ENCODE peak calls at places on chromosomes 11 and 22, in four cellular contexts. X is neural progenitor cell, G is GM23338, P is HCT116. L is an unnamed sample.

GRCh38 chr22:22941831-22942510 is 54.4 kb downstream of the IGLL5 start:
- DNase-seq in X (no peak), G (no peak), P (no peak), L (no peak)

GRCh38 chr11:4924239-4924638 is at the start of gene OR51G1:
- DNase-seq in X (no peak), G (no peak), P (no peak), L (no peak)

GRCh38 chr11:32847511-32847910 is 17.8 kb downstream of the PRRG4 start:
- DNase-seq in X (no peak), G (no peak), P (no peak), L (no peak)

GRCh38 chr22:44819966-44820631 is 67.7 kb downstream of the ARHGAP8 start:
- DNase-seq in X (no peak), G (peak; percentile 38), P (no peak), L (no peak)

GRCh38 chr22:17761145-17761488 is 13.2 kb downstream of the BID start:
- DNase-seq in X (no peak), G (no peak), P (no peak), L (no peak)

GRCh38 chr11:78796956-78797355 is 222.3 kb upstream of the NARS2 start:
- DNase-seq in X (no peak), G (no peak), P (no peak), L (no peak)

GRCh38 chr11:47606731-47607130 is 12.5 kb upstream of the C1QTNF4 start:
- DNase-seq in X (no peak), G (no peak), P (no peak), L (no peak)

GRCh38 chr11:90512846-90513245 is 290.0 kb upstream of the CHORDC1 start:
- DNase-seq in X (no peak), G (no peak), P (no peak), L (peak; percentile 63)

GRCh38 chr22:27113211-27114030 is 456.0 kb downstream of the MIAT start:
- DNase-seq in X (no peak), G (no peak), P (peak; percentile 95), L (no peak)

GRCh38 chr22:43878079-43878795 is 13.6 kb downstream of the PNPLA5 start:
- DNase-seq in X (no peak), G (no peak), P (no peak), L (no peak)

GRCh38 chr22:44925465-44926123 is 84.2 kb downstream of the PHF21B start:
- DNase-seq in X (no peak), G (no peak), P (no peak), L (no peak)

GRCh38 chr11:35982061-35982460 is 38.2 kb downstream of the LDLRAD3 start:
- DNase-seq in X (no peak), G (no peak), P (no peak), L (no peak)

GRCh38 chr11:67416416-67417335 is 1.2 kb downstream of the CARNS1 start:
- DNase-seq in X (no peak), G (peak; percentile 36), P (no peak), L (no peak)

GRCh38 chr11:78800089-78800690 is 225.5 kb upstream of the NARS2 start:
- DNase-seq in X (peak; percentile 62), G (no peak), P (no peak), L (no peak)

GRCh38 chr11:35192347-35192746 is 53.4 kb downstream of the CD44 start:
- DNase-seq in X (no peak), G (no peak), P (no peak), L (no peak)

GRCh38 chr11:57641011-57641410 is 8.7 kb downstream of the YPEL4 start:
- DNase-seq in X (peak; percentile 70), G (peak; percentile 61), P (no peak), L (peak; percentile 30)

GRCh38 chr11:85806016-85806415 is 4.9 kb downstream of the SYTL2 start:
- DNase-seq in X (no peak), G (no peak), P (no peak), L (no peak)

GRCh38 chr22:23651676-23652075 is 19.6 kb upstream of the DRICH1 start:
- DNase-seq in X (no peak), G (no peak), P (no peak), L (no peak)

GRCh38 chr11:69655479-69656394 is 14.8 kb downstream of the CCND1 start:
- DNase-seq in X (no peak), G (no peak), P (no peak), L (no peak)

GRCh38 chr11:78725200-78725599 is 150.5 kb upstream of the NARS2 start:
- DNase-seq in X (no peak), G (no peak), P (no peak), L (no peak)

GRCh38 chr11:125481531-125481930 is 14.5 kb downstream of the FEZ1 start:
- DNase-seq in X (peak; percentile 63), G (peak; percentile 44), P (no peak), L (no peak)

GRCh38 chr22:49810363-49811013 is 17.2 kb downstream of the BRD1 start:
- DNase-seq in X (no peak), G (no peak), P (no peak), L (no peak)

GRCh38 chr11:117657801-117658200 is 139.2 kb downstream of the DSCAML1 start:
- DNase-seq in X (peak; percentile 56), G (no peak), P (no peak), L (no peak)

DNA sequence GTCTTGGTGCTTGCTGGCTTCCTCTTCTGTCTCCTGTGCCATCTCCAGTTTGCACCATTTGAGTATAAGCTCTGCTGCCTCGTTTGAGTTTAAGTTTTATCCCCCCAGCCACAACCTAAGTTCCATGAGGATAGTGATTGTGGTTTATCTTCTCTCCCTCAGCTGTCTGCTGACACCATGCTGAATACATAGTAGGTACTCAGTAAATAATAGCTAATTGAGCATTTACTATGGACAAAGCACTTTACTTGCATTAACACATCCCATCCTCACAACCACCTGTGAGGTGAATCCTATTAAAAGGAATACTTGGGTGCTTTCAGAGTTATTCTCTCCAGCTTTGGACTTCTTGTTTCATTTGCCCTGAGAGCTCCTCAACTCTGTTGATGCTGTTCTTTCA is 26.9 kb downstream of the ZBTB16 start:
- DNase-seq in X (no peak), G (no peak), P (no peak), L (no peak)
- H3K4me3 ChIP-seq in X (no peak overlapping the region), G (no peak overlapping the region), P (no peak overlapping the region), L (no peak overlapping the region)

DNA sequence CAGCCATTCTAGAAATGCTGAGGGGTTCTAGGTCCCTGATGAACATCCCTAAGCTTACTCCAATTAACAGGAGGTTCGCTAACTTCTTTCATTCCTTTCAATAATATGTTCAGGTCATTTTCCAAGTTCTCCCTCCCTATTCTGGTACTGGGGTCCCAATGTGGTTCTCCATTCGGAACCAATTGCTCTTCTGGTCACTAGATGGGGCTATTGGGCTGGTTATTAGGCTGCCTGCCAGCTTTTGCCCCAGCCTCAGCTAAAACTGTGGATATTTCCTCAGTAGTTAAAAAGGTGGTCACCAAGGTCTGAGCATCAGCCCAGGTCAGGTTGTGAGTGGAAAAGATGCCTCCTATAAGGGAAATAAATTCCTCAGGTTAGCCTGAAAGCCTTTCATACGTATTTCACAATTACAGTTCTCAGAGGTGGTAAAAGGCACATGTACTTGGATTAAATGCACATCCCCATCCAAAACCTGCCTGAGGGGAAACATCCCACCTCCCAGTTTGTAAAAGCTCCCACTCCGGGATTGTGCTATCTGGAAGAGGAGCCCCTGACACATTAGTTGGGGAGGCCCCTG is 161.1 kb upstream of the CCDC179 start:
- DNase-seq in X (peak; percentile 59), G (peak; percentile 68), P (no peak), L (peak; percentile 34)
- TF ChIP-seq EZH2phosphoT487 in X (no peak), G (no peak), P (no peak), L (no peak)

GRCh38 chr11:93529707-93530467 is 13.3 kb downstream of the SMCO4 start:
- DNase-seq in X (no peak), G (no peak), P (no peak), L (no peak)

GRCh38 chr11:93526691-93527583 is 16.3 kb downstream of the SMCO4 start:
- DNase-seq in X (no peak), G (no peak), P (no peak), L (no peak)

GRCh38 chr11:93530468-93530826 is 12.7 kb downstream of the SMCO4 start:
- DNase-seq in X (no peak), G (no peak), P (no peak), L (no peak)

GRCh38 chr11:93528252-93528651 is 14.9 kb downstream of the SMCO4 start:
- DNase-seq in X (no peak), G (no peak), P (no peak), L (no peak)

GRCh38 chr11:93528757-93529639 is 14.2 kb downstream of the SMCO4 start:
- DNase-seq in X (no peak), G (no peak), P (no peak), L (no peak)
- H3K27ac ChIP-seq in X (no peak overlapping the region), G (peak overlapping the region; percentile 24), P (no peak overlapping the region), L (no peak overlapping the region)

GRCh38 chr11:14029971-14030531 is 67.5 kb downstream of the SPON1 start:
- DNase-seq in X (no peak), G (no peak), P (no peak), L (no peak)
- H3K4me3 ChIP-seq in X (no peak overlapping the region), G (no peak overlapping the region), P (no peak overlapping the region), L (no peak overlapping the region)

DNA sequence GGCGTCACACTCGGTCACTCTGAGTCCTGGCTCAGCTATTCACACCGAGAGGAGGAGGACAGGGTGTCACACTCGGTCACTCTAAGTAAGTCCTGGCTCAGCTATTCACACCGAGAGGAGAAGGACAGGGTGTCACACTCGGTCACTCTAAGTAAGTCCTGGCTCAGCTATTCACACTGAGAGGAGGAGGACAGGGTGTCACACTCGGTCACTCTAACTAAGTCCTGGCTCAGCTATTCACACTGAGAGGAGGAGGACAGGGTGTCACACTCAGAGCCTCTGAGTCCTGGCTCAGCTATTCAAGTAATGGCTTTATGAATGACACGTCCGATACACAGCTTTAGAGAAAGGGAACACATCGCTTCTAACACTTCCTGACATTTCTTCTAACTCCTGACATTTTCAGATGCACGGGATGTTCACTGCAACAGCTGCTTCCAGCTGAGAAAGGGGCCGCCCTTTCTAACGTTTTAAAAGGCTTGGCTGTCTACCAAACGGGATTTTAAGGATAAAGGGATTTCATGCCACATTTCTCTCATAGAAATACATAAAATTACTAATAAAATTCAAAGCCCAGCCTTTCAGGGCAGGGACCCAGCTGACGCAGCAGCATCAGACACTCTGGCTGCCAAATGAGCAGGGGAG is 28.1 kb downstream of the DRD4 start:
- DNase-seq in X (no peak), G (no peak), P (no peak), L (no peak)
- TF ChIP-seq EZH2phosphoT487 in X (no peak), G (no peak), P (no peak), L (no peak)

GRCh38 chr11:76614471-76615183 is 55.9 kb downstream of the LRRC32 start:
- DNase-seq in X (no peak), G (no peak), P (no peak), L (no peak)
- H3K27ac ChIP-seq in X (no peak overlapping the region), G (no peak overlapping the region), P (no peak overlapping the region), L (no peak overlapping the region)

GRCh38 chr11:63494936-63495335 is 4.0 kb upstream of the PLAAT5 start:
- DNase-seq in X (no peak), G (no peak), P (no peak), L (no peak)
- H3K4me3 ChIP-seq in X (no peak overlapping the region), G (no peak overlapping the region), P (no peak overlapping the region), L (no peak overlapping the region)

DNA sequence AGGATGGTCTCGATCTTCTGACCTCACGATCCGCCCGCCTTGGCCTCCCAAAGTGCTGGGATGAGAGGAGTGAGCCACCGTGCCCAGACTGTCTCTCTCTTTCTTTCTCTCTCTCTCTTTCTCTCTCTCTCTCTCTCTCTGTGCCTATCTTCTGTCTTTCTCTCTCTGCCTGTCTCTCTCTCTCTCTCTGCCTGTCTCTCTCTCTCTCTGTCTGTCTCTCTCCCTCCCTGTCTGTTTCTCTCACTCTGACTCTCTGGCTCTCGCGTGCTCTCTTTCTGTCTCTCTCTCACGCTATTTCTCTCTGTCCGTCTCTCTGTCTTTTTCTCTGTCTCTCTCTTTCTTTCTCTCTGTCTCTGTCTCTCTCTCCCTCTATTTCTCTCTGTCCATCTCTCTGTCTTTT is 3911.2 kb upstream of the OR11H1 start:
- DNase-seq in X (no peak), G (no peak), P (no peak), L (no peak)
- TF ChIP-seq EZH2phosphoT487 in X (no peak), G (no peak), P (no peak), L (no peak)

L was measured in MM.1S.